ENCODE peak calls at places on chromosomes 11 and 22, in five cellular contexts. Q is upper lobe of right lung, Z is mesenchymal stem cell, O is colonic mucosa, N is mammary epithelial cell. I is an unnamed sample.

GRCh38 chr11:76086713-76087635 is 119.3 kb downstream of the WNT11 start:
- DNase-seq in Q (no peak), Z (peak; percentile 63), N (no peak), O (no peak), I (no peak)

GRCh38 chr11:18012314-18012905 is 437 bp downstream of the SERGEF start:
- DNase-seq in Q (no peak), N (peak; percentile 30), O (peak; percentile 35), Z (peak; percentile 39), I (peak; percentile 31)

GRCh38 chr11:130846606-130847005 is 69.7 kb downstream of the SNX19 start:
- DNase-seq in N (peak; percentile 68), O (no peak), Q (no peak), Z (no peak), I (no peak)

GRCh38 chr11:123111465-123111864 is 49.5 kb upstream of the HSPA8 start:
- DNase-seq in Q (no peak), Z (peak; percentile 64), O (no peak), N (peak; percentile 64), I (no peak)

GRCh38 chr11:116984589-116984988 is 113.6 kb downstream of the SIK3 start:
- DNase-seq in Q (no peak), N (peak; percentile 88), O (no peak), Z (peak; percentile 89), I (no peak)

GRCh38 chr11:110219011-110219785 is 77.2 kb downstream of the RDX start:
- DNase-seq in Z (no peak), Q (no peak), O (no peak), N (no peak), I (no peak)

GRCh38 chr11:36357831-36358230 is 61.7 kb downstream of the PRR5L start:
- DNase-seq in Q (no peak), N (no peak), O (no peak), Z (no peak), I (no peak)

GRCh38 chr22:31867386-31868153 is 76.8 kb upstream of the YWHAH start:
- DNase-seq in O (no peak), N (no peak), Z (no peak), Q (no peak), I (no peak)

GRCh38 chr22:32720924-32721323 is 80.6 kb upstream of the TIMP3 start:
- DNase-seq in Q (no peak), Z (peak; percentile 39), N (no peak), O (no peak), I (peak; percentile 59)

GRCh38 chr22:20582520-20583361 is 75.3 kb downstream of the MED15 start:
- DNase-seq in O (no peak), N (no peak), Z (no peak), Q (no peak), I (no peak)

GRCh38 chr11:77287615-77288273 is 13.7 kb downstream of the GDPD4 start:
- DNase-seq in N (peak; percentile 78), O (no peak), Q (no peak), Z (peak; percentile 64), I (no peak)

GRCh38 chr11:86149813-86150212 is 80.9 kb upstream of the PICALM start:
- DNase-seq in O (no peak), Q (no peak), Z (no peak), N (no peak), I (no peak)

GRCh38 chr11:75265851-75266531 is 25.4 kb downstream of the TPBGL start:
- DNase-seq in Q (peak; percentile 63), O (no peak), N (no peak), Z (no peak), I (no peak)

GRCh38 chr11:50186146-50186545 is 153.5 kb downstream of the OR4C45 start:
- DNase-seq in N (no peak), Z (no peak), O (no peak), Q (no peak), I (no peak)

GRCh38 chr11:50188040-50188439 is 155.4 kb downstream of the OR4C45 start:
- DNase-seq in Z (no peak), Q (no peak), N (no peak), O (no peak), I (no peak)

GRCh38 chr11:50192743-50193142 is 160.1 kb downstream of the OR4C45 start:
- DNase-seq in N (no peak), O (no peak), Z (no peak), Q (no peak), I (no peak)

GRCh38 chr11:50182486-50182885 is 149.8 kb downstream of the OR4C45 start:
- DNase-seq in N (no peak), O (no peak), Z (no peak), Q (no peak), I (no peak)

DNA sequence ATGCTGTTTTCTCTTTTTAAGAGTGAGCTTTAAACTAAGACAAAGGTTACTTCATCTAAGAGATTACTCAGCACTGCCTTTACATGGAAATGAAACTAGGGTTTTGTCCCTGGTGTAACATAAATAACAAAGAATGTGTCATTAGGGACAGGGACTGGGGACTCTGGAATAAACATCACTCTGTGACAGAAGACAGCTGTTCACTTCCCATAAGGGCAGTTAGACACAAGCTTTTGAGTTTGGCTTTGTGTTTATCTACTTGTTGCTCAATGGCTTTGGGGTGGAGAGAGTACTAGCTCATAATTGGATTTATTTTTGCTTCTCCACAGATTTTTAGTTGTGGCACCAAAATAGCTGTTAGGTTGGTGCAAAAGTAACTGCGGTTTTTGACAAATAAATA is 154.5 kb downstream of the OR4C45 start:
- DNase-seq in O (no peak), Q (no peak), N (no peak), Z (no peak), I (no peak)
- H3K9me3 ChIP-seq in O (no peaks in the 10 kb centered on the region), Q (no peaks in the 10 kb centered on the region), N (peaks cover 12% of the 10 kb centered on the region), Z (peaks cover 2% of the 10 kb centered on the region), I (no peaks in the 10 kb centered on the region)

DNA sequence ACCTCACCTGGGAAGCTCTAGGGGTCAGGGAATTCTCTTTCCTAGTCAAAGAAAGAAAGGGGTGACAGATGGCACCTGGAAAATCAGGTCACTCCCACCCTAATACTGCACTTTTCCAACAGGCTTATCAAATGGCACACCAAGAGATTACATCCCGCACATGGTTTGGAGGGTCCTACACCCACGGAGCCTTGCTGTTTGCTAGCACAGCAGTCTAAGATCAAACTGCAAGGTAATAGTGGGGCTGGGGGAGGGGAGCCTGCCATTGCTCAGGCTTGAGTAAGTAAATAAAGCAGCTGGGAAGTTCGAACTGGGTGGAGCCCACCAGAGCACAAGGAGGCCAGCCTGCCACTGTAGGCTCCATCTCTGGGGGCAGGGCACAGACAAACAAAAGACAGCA is 2830.6 kb upstream of the OR11H1 start:
- DNase-seq in O (no peak), Z (no peak), N (no peak), Q (no peak), I (no peak)
- H3K9me3 ChIP-seq in O (no peaks in the 10 kb centered on the region), Z (peaks cover 3% of the 10 kb centered on the region), N (peaks cover 20% of the 10 kb centered on the region), Q (no peaks in the 10 kb centered on the region), I (no peaks in the 10 kb centered on the region)

GRCh38 chr11:115802641-115803040 is 298.4 kb upstream of the CADM1 start:
- DNase-seq in N (no peak), Q (no peak), O (no peak), Z (no peak), I (no peak)

GRCh38 chr11:115808351-115808940 is 304.2 kb upstream of the CADM1 start:
- DNase-seq in Q (no peak), Z (no peak), N (no peak), O (no peak), I (no peak)

GRCh38 chr11:115803341-115803740 is 299.1 kb upstream of the CADM1 start:
- DNase-seq in O (no peak), Q (no peak), N (no peak), Z (no peak), I (no peak)

GRCh38 chr11:115806056-115806455 is 301.8 kb upstream of the CADM1 start:
- DNase-seq in O (no peak), Z (no peak), N (no peak), Q (no peak), I (no peak)
- H3K9me3 ChIP-seq in O (no peaks in the 10 kb centered on the region), Z (peaks cover 28% of the 10 kb centered on the region), N (peaks cover 2% of the 10 kb centered on the region), Q (peaks cover 11% of the 10 kb centered on the region), I (no peaks in the 10 kb centered on the region)

DNA sequence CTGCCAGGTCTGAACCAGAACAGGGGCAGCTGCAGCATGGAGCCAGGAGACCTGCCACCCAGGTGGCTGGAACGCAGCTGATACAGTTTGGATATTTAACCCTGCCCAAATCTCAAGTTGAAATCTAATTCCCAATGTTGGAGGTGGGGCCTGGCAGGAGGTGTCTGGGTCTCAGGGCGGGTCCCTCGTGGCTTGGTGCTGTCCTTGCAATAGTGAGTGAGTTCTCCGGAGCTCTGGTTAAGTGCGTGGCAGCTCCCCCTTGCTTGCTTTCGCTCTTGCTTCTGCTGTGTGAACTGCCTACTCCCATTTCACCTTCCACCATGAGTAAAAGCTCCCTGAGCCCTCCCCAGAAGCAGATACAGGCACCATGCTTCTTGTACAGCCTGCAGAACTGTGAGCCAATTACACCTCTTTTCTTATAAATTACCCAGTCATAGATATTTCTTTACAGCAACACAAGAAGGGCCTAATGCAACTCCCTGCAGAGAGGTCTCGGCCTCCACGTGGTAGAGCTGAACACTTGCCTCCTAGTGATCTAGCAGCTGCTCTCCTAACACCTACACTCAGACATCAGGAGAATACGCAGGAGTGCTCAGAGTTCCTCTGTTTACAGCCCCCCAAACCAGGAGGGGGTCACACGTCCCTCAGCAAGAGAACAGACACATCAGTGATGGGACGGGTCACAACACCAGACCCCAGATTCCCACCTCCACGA is 203.7 kb downstream of the CTTN start:
- DNase-seq in Q (no peak), N (no peak), Z (no peak), O (no peak), I (no peak)
- H3K9me3 ChIP-seq in Q (no peaks in the 10 kb centered on the region), N (no peaks in the 10 kb centered on the region), Z (no peaks in the 10 kb centered on the region), O (no peaks in the 10 kb centered on the region), I (no peaks in the 10 kb centered on the region)

DNA sequence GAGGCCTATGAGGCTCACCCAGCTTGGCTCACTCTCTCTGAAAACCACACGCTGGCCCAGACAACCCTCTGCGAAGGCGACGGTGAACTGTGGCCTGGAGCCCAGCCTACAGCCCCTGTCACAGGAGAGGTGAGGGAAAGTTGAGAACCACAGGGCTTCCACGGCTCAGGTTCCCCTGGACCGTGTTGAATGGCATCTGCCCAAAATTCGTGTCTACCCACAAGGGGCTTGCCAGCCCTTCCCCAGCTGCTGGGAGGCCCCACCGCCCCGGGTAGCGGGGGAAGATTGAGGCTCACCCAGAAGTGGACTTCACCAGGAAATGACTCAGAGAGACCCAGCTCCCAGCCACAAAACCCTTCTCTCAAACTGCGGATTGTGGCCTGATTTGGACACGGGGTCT is 197.1 kb downstream of the CTTN start:
- DNase-seq in O (no peak), N (no peak), Q (no peak), Z (no peak), I (no peak)
- H3K9me3 ChIP-seq in O (no peaks in the 10 kb centered on the region), N (no peaks in the 10 kb centered on the region), Q (no peaks in the 10 kb centered on the region), Z (no peaks in the 10 kb centered on the region), I (no peaks in the 10 kb centered on the region)

DNA sequence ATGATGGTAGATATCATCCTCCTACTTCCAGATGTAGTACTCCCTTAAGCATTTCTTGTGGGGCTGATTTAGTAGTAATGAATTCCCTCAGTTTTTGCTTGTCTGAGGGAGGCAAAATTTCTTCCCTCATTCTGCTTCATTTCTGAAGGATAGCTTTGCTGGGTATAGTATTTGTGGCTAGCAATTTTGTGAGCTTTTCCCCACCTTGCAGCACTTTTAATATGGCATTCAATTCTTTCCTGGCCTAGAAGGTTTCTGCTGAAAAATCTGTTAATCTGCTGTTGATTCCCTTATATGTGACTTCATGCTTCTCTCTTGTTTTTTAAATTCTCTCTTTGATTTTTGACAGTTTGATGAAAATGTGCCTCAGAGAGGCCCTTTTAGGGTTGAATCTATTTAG is 50.4 kb downstream of the KCNQ1OT1 start:
- DNase-seq in Z (no peak), N (no peak), O (no peak), Q (no peak), I (no peak)
- H3K9me3 ChIP-seq in Z (peaks cover 100% of the 10 kb centered on the region), N (peaks cover 40% of the 10 kb centered on the region), O (peaks cover 6% of the 10 kb centered on the region), Q (peaks cover 21% of the 10 kb centered on the region), I (no peaks in the 10 kb centered on the region)

I was measured in testis.